ENCODE peak calls at places on chromosomes 12 and 14, in six cellular contexts. I is aorta; Q is SHP77; K is stimulated activated effector memory CD8-positive, alpha-beta T cell treated with anti-CD3 and anti-CD28 coated beads, Interleukin-12 subunit alpha, Interleukin-12 subunit beta, amount 100 ng/mL, for 72 hours; R is Kasumi-1; D is stimulated activated CD8-positive, alpha-beta memory T cell treated with anti-CD3 and anti-CD28 coated beads, Interleukin-4, amount 100 ng/mL, for 1 hour. Z is an unnamed sample.

GRCh38 chr12:53538209-53538689 is 31.0 kb upstream of the NPFF start:
- DNase-seq in I (no peak), Q (peak; percentile 13), K (no peak), R (peak; percentile 17), D (no peak), Z (peak; percentile 46)

GRCh38 chr12:27868165-27868564 is 88.1 kb upstream of the MANSC4 start:
- DNase-seq in I (no peak), Q (no peak), K (no peak), R (no peak), D (no peak), Z (peak; percentile 42)

GRCh38 chr12:52181757-52182156 is 10.1 kb downstream of the KRT80 start:
- DNase-seq in I (no peak), Q (no peak), K (no peak), R (no peak), D (no peak), Z (no peak)

GRCh38 chr14:94676495-94677238 is 64.5 kb downstream of the SERPINA3 start:
- DNase-seq in I (peak; percentile 17), Q (no peak), K (no peak), R (no peak), D (no peak), Z (no peak)

GRCh38 chr12:42024495-42024830 is 120.2 kb downstream of the GXYLT1 start:
- DNase-seq in I (no peak), Q (no peak), K (no peak), R (no peak), D (no peak), Z (no peak)

GRCh38 chr12:2318286-2318685 is 265.5 kb downstream of the CACNA1C start:
- DNase-seq in I (peak; percentile 62), Q (no peak), K (no peak), R (no peak), D (no peak), Z (no peak)

GRCh38 chr14:92573761-92574498 is 60.3 kb downstream of the RIN3 start:
- DNase-seq in I (no peak), Q (no peak), K (no peak), R (no peak), D (no peak), Z (no peak)

GRCh38 chr14:101179691-101180211 is 276.2 kb upstream of the RTL1 start:
- DNase-seq in I (no peak), Q (no peak), K (no peak), R (no peak), D (no peak), Z (no peak)

GRCh38 chr12:116559330-116560080 is at the start of gene MAP1LC3B2:
- DNase-seq in I (peak; percentile 79), Q (no peak), K (peak; percentile 49), R (peak; percentile 95), D (peak; percentile 44), Z (no peak)

GRCh38 chr14:94398536-94398935 is 10.1 kb upstream of the SERPINA1 start:
- DNase-seq in I (no peak), Q (no peak), K (no peak), R (no peak), D (no peak), Z (no peak)

GRCh38 chr12:26185532-26186320 is 9.6 kb upstream of the SSPN start:
- DNase-seq in I (no peak), Q (no peak), K (no peak), R (no peak), D (no peak), Z (no peak)

GRCh38 chr14:31429791-31430190 is 9.4 kb upstream of the HEATR5A start:
- DNase-seq in I (no peak), Q (no peak), K (no peak), R (no peak), D (no peak), Z (no peak)

GRCh38 chr12:10634427-10634826 is 21.0 kb upstream of the MAGOHB start:
- DNase-seq in I (no peak), Q (no peak), K (no peak), R (no peak), D (no peak), Z (peak; percentile 68)

GRCh38 chr12:90851800-90852718 is 102.9 kb downstream of the CCER1 start:
- DNase-seq in I (no peak), Q (no peak), K (no peak), R (no peak), D (no peak), Z (no peak)